ENCODE peak calls at places on chromosomes 12 and 14, in nine cellular contexts. Z, L, C, I, E, M, R, B and Y are unnamed samples.

GRCh38 chr12:13209279-13210021 is 12.9 kb downstream of the EMP1 start:
- DNase-seq in I (no peak), E (no peak), Z (no peak), R (no peak), C (no peak), L (no peak), B (no peak), M (no peak), Y (no peak)

GRCh38 chr14:103480595-103480994 is 42.0 kb downstream of the CKB start:
- DNase-seq in E (no peak), C (no peak), I (no peak), L (no peak), M (no peak), B (no peak), R (no peak), Z (no peak), Y (no peak)

GRCh38 chr14:94612174-94612573 is at the start of gene SERPINA3:
- DNase-seq in M (peak), R (no peak), I (no peak), B (no peak), Z (no peak), C (no peak), E (no peak), L (no peak), Y (no peak)

GRCh38 chr12:43337571-43338497 is 214.2 kb downstream of the ADAMTS20 start:
- DNase-seq in E (no peak), C (no peak), L (peak), M (no peak), I (no peak), R (no peak), Z (no peak), B (no peak), Y (no peak)

GRCh38 chr12:102475355-102475754 is 5.0 kb downstream of the IGF1 start:
- DNase-seq in I (no peak), Z (no peak), C (no peak), E (no peak), L (no peak), B (no peak), M (no peak), R (no peak), Y (no peak)

GRCh38 chr14:92322516-92322915 is 449 bp upstream of the SLC24A4 start:
- DNase-seq in C (no peak), M (no peak), I (no peak), L (no peak), R (no peak), Z (no peak), B (no peak), E (no peak), Y (no peak)

GRCh38 chr12:99195474-99195873 is 452.1 kb upstream of the GARIN6 start:
- DNase-seq in B (no peak), L (no peak), R (no peak), M (no peak), Z (no peak), C (no peak), E (no peak), I (no peak), Y (no peak)

GRCh38 chr12:107748472-107748871 is 12.5 kb downstream of the PRDM4 start:
- DNase-seq in L (no peak), C (no peak), Z (no peak), E (no peak), B (no peak), M (no peak), I (peak), R (peak), Y (no peak)

GRCh38 chr12:63782466-63782865 is 2.8 kb downstream of the RXYLT1 start:
- DNase-seq in I (no peak), M (no peak), C (no peak), R (no peak), Z (no peak), B (no peak), L (no peak), E (no peak), Y (no peak)

GRCh38 chr12:121579190-121579791 is 1.5 kb downstream of the KDM2B start:
- DNase-seq in M (peak), E (no peak), B (peak), R (no peak), I (no peak), C (peak), Z (peak), L (no peak), Y (no peak)

GRCh38 chr12:70876952-70877351 is 43.6 kb downstream of the PTPRR start:
- DNase-seq in C (no peak), R (no peak), B (no peak), Z (peak), I (peak), M (no peak), E (no peak), L (no peak), Y (no peak)

GRCh38 chr14:37655418-37655817 is 60.0 kb downstream of the TTC6 start:
- DNase-seq in R (no peak), M (no peak), B (no peak), I (peak), L (peak), E (no peak), C (no peak), Z (no peak), Y (no peak)

GRCh38 chr12:127162902-127163301 is 1104.1 kb upstream of the TMEM132C start:
- DNase-seq in R (peak), E (no peak), B (no peak), M (no peak), I (peak), L (peak), C (no peak), Z (no peak), Y (no peak)

GRCh38 chr12:7557227-7557626 is 53.6 kb upstream of the CD163 start:
- DNase-seq in B (no peak), R (no peak), C (no peak), M (no peak), Z (no peak), E (no peak), L (no peak), I (no peak), Y (no peak)

GRCh38 chr12:114673169-114673833 is 10.7 kb downstream of the TBX3 start:
- DNase-seq in R (no peak), E (no peak), Z (peak), B (no peak), C (no peak), L (no peak), M (peak), I (no peak), Y (no peak)

GRCh38 chr12:89439946-89440345 is 84.7 kb downstream of the GALNT4 start:
- DNase-seq in C (no peak), Z (no peak), E (no peak), B (no peak), I (peak), L (no peak), R (no peak), M (no peak), Y (no peak)

GRCh38 chr12:23945249-23945648 is 4.2 kb downstream of the SOX5 start:
- DNase-seq in C (no peak), I (no peak), L (no peak), B (no peak), Z (no peak), E (no peak), R (no peak), M (no peak), Y (no peak)

GRCh38 chr12:54393743-54394142 is 9.2 kb upstream of the ZNF385A start:
- DNase-seq in R (no peak), B (no peak), I (no peak), Z (no peak), L (no peak), E (no peak), C (no peak), M (no peak), Y (no peak)

GRCh38 chr12:24991209-24992049 is 42.5 kb upstream of the BCAT1 start:
- DNase-seq in B (no peak), R (peak), M (no peak), Z (peak), L (no peak), I (peak), E (peak), C (no peak), Y (no peak)

GRCh38 chr12:119990382-119990874 is 1.4 kb downstream of the BICDL1 start:
- DNase-seq in B (no peak), I (no peak), Z (no peak), E (no peak), C (peak), R (no peak), M (no peak), L (no peak), Y (no peak)

GRCh38 chr12:119988440-119988787 is 622 bp upstream of the BICDL1 start:
- DNase-seq in I (peak), C (no peak), Z (no peak), B (no peak), E (no peak), M (no peak), L (no peak), R (peak), Y (no peak)

GRCh38 chr12:119992129-119992705 is 3.2 kb downstream of the BICDL1 start:
- DNase-seq in C (no peak), B (no peak), Z (no peak), L (no peak), E (no peak), I (no peak), M (no peak), R (no peak), Y (no peak)

GRCh38 chr12:119989619-119990381 is 764 bp downstream of the BICDL1 start:
- DNase-seq in E (peak), L (no peak), Z (peak), R (no peak), B (peak), M (peak), I (peak), C (peak), Y (peak)

DNA sequence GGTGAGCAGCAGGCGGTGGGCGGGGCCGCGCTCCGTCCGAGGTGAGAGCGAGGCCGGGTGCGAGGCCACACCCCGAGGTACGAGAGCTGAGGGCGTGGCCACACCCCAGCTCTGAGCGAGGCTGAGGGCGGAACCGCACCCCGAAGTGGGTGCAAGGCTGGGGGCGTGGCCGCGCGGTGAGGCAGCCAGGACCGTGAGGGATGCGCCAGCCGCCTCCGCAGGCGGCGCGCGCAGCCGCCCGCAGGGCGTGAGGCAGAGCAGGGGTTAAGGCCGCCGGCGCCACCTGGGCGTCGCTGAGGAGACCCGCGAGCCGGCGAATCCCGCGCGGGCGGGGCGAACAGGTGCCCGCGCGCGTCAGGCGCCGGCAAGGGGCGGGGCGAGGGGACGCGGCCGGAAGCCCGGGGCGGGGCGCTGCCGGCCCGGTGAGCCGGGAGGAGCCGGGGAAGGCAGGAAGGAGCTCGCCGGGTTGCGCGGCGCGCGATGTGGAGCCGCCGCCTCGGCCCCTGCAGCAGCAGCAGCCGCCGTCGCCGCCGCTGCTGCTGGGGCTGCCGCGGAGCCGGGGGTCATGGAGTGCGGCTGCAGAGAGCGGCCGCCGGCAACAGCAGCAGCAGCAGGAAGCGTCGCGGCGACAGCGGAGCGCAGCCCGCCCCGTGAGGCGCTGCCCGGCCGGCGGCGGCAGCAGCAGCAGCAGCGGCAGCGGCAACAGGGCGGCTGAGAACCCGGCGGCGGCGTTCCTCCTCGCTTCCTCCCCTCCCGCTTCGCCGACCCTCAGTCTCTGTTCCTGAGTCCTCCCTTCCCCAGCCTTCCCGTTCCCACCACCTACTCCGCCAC is at the start of gene BICDL1:
- DNase-seq in Z (peak), E (peak), B (peak), R (no peak), I (peak), L (no peak), C (peak), M (no peak), Y (no peak)
- TF ChIP-seq CTCF in Z (peak), E (no peak), B (no peak), R (no peak), I (peak), L (no peak), C (no peak), M (no peak), Y (peak)

GRCh38 chr12:132427999-132428871 is 61.7 kb upstream of the FBRSL1 start:
- DNase-seq in B (no peak), R (no peak), C (no peak), I (no peak), Z (no peak), E (no peak), M (no peak), L (no peak), Y (no peak)

GRCh38 chr12:132429122-132429931 is 60.6 kb upstream of the FBRSL1 start:
- DNase-seq in L (no peak), R (no peak), C (no peak), B (no peak), Z (peak), M (no peak), I (no peak), E (no peak), Y (no peak)

GRCh38 chr12:132430838-132431826 is 58.8 kb upstream of the FBRSL1 start:
- DNase-seq in I (no peak), L (no peak), R (no peak), E (peak), B (no peak), M (no peak), C (no peak), Z (no peak), Y (no peak)

GRCh38 chr12:132428872-132429121 is 61.2 kb upstream of the FBRSL1 start:
- DNase-seq in R (no peak), B (no peak), Z (no peak), E (no peak), M (no peak), C (no peak), I (no peak), L (no peak), Y (no peak)

GRCh38 chr12:132429932-132430643 is 59.9 kb upstream of the FBRSL1 start:
- DNase-seq in E (peak), Z (no peak), I (peak), L (no peak), B (peak), R (no peak), C (peak), M (no peak), Y (no peak)
- TF ChIP-seq CTCF in E (no peak), Z (no peak), I (no peak), L (no peak), B (no peak), R (no peak), C (no peak), M (no peak), Y (peak)

GRCh38 chr14:99602054-99602787 is 1.8 kb downstream of the CCDC85C start:
- DNase-seq in E (peak), I (no peak), Z (peak), L (no peak), C (no peak), B (peak), M (peak), R (no peak), Y (no peak)

GRCh38 chr14:99599440-99599839 is 4.6 kb downstream of the CCDC85C start:
- DNase-seq in B (no peak), Z (no peak), M (no peak), I (no peak), R (no peak), C (no peak), E (no peak), L (no peak), Y (no peak)

GRCh38 chr14:99600232-99600888 is 3.6 kb downstream of the CCDC85C start:
- DNase-seq in Z (no peak), M (no peak), E (no peak), R (no peak), I (no peak), L (no peak), B (no peak), C (no peak), Y (no peak)

GRCh38 chr14:99602788-99603415 is 1.1 kb downstream of the CCDC85C start:
- DNase-seq in M (no peak), R (no peak), E (no peak), C (no peak), I (no peak), B (peak), L (no peak), Z (peak), Y (no peak)

DNA sequence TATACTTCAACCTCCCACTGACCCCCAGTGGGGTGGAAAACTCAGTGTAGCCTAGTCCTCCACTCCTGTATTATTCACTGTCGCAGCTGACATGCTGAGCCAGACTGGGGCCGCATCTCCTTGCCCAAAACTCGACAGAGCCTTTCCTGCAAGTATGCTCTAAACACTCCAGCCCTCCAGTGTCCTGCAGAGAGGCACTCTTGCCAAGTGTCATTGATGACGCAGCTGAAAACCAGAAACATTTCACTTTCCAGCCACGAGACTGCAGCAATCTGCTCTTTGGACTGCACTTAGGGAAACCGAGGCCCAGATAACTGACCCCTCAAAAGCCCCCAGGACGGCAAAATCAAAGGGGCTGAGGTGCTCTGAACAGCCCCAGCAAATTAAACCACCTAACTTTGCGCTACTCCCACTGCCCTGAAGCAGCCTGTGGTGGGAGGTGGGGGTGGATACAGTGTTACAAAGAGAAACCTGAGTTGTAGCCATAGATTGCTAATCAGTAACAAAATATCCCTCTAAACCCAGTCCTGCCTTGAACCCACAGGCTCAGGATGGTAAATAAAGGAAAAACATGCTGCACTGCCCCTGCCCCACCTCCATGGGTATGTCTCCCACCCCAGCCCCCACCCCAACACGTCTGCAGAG is 2.6 kb downstream of the CCDC85C start:
- DNase-seq in L (no peak), C (no peak), E (no peak), I (no peak), M (peak), R (no peak), B (no peak), Z (peak), Y (no peak)
- TF ChIP-seq CTCF in L (no peak), C (no peak), E (no peak), I (no peak), M (no peak), R (no peak), B (no peak), Z (no peak), Y (no peak)

DNA sequence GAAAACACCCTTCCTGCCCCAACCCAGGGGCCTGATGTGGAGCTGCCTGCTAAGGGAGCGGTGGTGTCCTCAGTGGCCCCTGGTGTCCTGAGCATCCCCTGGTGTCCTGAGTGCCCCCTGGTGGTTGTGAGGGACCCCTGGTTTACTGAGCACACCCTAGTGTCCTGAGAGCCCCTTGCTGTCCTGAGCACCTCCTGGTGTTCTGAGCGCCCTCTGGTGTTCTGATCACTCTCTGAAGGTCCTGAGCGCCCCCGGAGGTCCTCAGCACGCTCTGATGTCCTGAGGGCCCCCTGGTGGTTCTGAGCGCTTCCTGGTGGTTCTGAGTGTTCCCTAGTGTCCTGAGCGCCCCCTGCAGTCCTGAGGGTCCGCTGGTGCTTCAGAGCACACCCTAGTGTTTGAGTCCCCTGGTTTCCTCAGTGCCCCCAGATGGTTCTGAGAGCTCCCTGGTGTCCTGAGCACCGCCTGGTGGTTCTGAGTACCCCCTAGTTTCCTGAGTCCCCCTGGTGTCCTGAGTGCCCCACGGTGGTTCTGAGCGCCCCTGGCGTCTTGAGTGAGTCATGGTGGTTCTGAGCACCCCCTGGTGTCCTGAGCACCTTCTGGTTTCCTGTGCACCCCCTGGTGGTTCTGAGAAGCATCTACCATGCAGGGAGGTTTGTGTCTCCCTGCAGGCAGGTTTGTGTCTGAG is 1004.2 kb downstream of the TMEM121 start:
- DNase-seq in Z (no peak), R (no peak), I (no peak), L (no peak), B (no peak), M (no peak), C (peak), E (peak), Y (no peak)
- TF ChIP-seq CTCF in Z (no peak), R (no peak), I (no peak), L (no peak), B (no peak), M (no peak), C (peak), E (no peak), Y (no peak)

GRCh38 chr12:57966536-57966935 is 25.2 kb downstream of the ATP23 start:
- DNase-seq in B (no peak), I (no peak), C (no peak), E (no peak), M (no peak), Z (no peak), L (no peak), R (no peak), Y (no peak)

GRCh38 chr12:57964421-57964820 is 23.1 kb downstream of the ATP23 start:
- DNase-seq in L (no peak), C (no peak), R (no peak), I (no peak), E (no peak), M (no peak), Z (no peak), B (no peak), Y (no peak)

DNA sequence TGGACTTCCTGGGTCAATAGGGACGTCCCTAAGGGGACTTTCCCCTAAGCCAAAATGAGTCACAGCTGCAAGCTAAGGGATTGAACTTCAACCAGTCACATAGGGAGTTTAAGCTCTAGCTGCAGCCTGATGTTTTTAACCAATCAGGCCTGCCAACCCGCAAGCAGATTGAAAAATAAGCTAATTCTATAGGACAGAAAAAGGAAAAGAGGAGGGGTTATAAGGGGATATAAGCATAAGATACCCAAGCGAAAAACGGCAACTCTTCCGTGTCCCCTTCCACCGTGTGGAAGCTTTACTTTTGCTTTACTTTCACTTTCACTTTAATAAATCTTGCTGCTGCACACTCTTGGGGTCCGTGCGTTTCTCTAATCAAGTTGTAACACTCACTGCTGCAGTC is 24.4 kb downstream of the ATP23 start:
- DNase-seq in I (no peak), E (no peak), L (no peak), M (no peak), R (no peak), C (no peak), B (no peak), Z (no peak), Y (no peak)
- TF ChIP-seq CTCF in I (no peak), E (no peak), L (no peak), M (no peak), R (no peak), C (no peak), B (no peak), Z (no peak), Y (no peak)